ENCODE peak calls at places on chromosomes 7 and 10, in five cellular contexts. One of them, this sample, is unnamed.

GRCh38 chr7:156969972-156970420 is 20.5 kb downstream of the NOM1 start:
- DNase-seq in memory B cell: no peak
- DNase-seq in SK-MEL-5: peak
- DNase-seq in adrenal gland: no peak
- DNase-seq in kidney epithelial cell: no peak
- DNase-seq in this sample: no peak

GRCh38 chr10:71241114-71241898 is 28.9 kb downstream of the UNC5B start:
- DNase-seq in memory B cell: no peak
- DNase-seq in SK-MEL-5: no peak
- DNase-seq in adrenal gland: no peak
- DNase-seq in kidney epithelial cell: no peak
- DNase-seq in this sample: no peak

GRCh38 chr7:16392990-16393523 is 28.3 kb downstream of the CRPPA start:
- DNase-seq in memory B cell: no peak
- DNase-seq in SK-MEL-5: no peak
- DNase-seq in adrenal gland: no peak
- DNase-seq in kidney epithelial cell: no peak
- DNase-seq in this sample: no peak

GRCh38 chr10:71270301-71270777 is 48.7 kb upstream of the SLC29A3 start:
- DNase-seq in memory B cell: no peak
- DNase-seq in SK-MEL-5: peak
- DNase-seq in adrenal gland: peak
- DNase-seq in kidney epithelial cell: no peak
- DNase-seq in this sample: peak

GRCh38 chr7:47543056-47543455 is 38.9 kb downstream of the TNS3 start:
- DNase-seq in memory B cell: no peak
- DNase-seq in SK-MEL-5: no peak
- DNase-seq in adrenal gland: no peak
- DNase-seq in kidney epithelial cell: no peak
- DNase-seq in this sample: no peak

GRCh38 chr10:69397972-69398371 is 18.7 kb downstream of the TACR2 start:
- DNase-seq in memory B cell: no peak
- DNase-seq in SK-MEL-5: no peak
- DNase-seq in adrenal gland: no peak
- DNase-seq in kidney epithelial cell: no peak
- DNase-seq in this sample: no peak

GRCh38 chr7:29017666-29018065 is 59.5 kb upstream of the TRIL start:
- DNase-seq in memory B cell: no peak
- DNase-seq in SK-MEL-5: no peak
- DNase-seq in adrenal gland: no peak
- DNase-seq in kidney epithelial cell: no peak
- DNase-seq in this sample: no peak

GRCh38 chr10:91389636-91390512 is 20.3 kb upstream of the HECTD2 start:
- DNase-seq in memory B cell: peak
- DNase-seq in SK-MEL-5: peak
- DNase-seq in adrenal gland: no peak
- DNase-seq in kidney epithelial cell: no peak
- DNase-seq in this sample: no peak

GRCh38 chr10:86262671-86263165 is 103.9 kb downstream of the GRID1 start:
- DNase-seq in memory B cell: no peak
- DNase-seq in SK-MEL-5: no peak
- DNase-seq in adrenal gland: no peak
- DNase-seq in kidney epithelial cell: no peak
- DNase-seq in this sample: no peak

GRCh38 chr7:66894463-66895080 is 26.5 kb upstream of the TMEM248 start:
- DNase-seq in memory B cell: no peak
- DNase-seq in SK-MEL-5: peak
- DNase-seq in adrenal gland: peak
- DNase-seq in kidney epithelial cell: no peak
- DNase-seq in this sample: no peak

GRCh38 chr7:69722836-69723235 is 124.6 kb downstream of the AUTS2 start:
- DNase-seq in memory B cell: no peak
- DNase-seq in SK-MEL-5: no peak
- DNase-seq in adrenal gland: peak
- DNase-seq in kidney epithelial cell: no peak
- DNase-seq in this sample: no peak

GRCh38 chr7:46396501-46396900 is 475.4 kb upstream of the IGFBP3 start:
- DNase-seq in memory B cell: no peak
- DNase-seq in SK-MEL-5: no peak
- DNase-seq in adrenal gland: no peak
- DNase-seq in kidney epithelial cell: no peak
- DNase-seq in this sample: no peak

GRCh38 chr10:120776442-120776841 is 74.7 kb upstream of the WDR11 start:
- DNase-seq in memory B cell: no peak
- DNase-seq in SK-MEL-5: no peak
- DNase-seq in adrenal gland: no peak
- DNase-seq in kidney epithelial cell: no peak
- DNase-seq in this sample: no peak

GRCh38 chr10:74021248-74022055 is 23.5 kb downstream of the VCL start:
- DNase-seq in memory B cell: no peak
- DNase-seq in SK-MEL-5: no peak
- DNase-seq in adrenal gland: no peak
- DNase-seq in kidney epithelial cell: no peak
- DNase-seq in this sample: no peak

GRCh38 chr7:514651-515598 is 4.7 kb downstream of the PDGFA start:
- DNase-seq in memory B cell: no peak
- DNase-seq in SK-MEL-5: peak
- DNase-seq in adrenal gland: no peak
- DNase-seq in kidney epithelial cell: no peak
- DNase-seq in this sample: no peak

GRCh38 chr10:103693070-103693811 is 162.1 kb downstream of the SH3PXD2A start:
- DNase-seq in memory B cell: peak
- DNase-seq in SK-MEL-5: no peak
- DNase-seq in adrenal gland: no peak
- DNase-seq in kidney epithelial cell: no peak
- DNase-seq in this sample: no peak

GRCh38 chr10:23345861-23346260 is 1.3 kb upstream of the C10orf67 start:
- DNase-seq in memory B cell: no peak
- DNase-seq in SK-MEL-5: peak
- DNase-seq in adrenal gland: no peak
- DNase-seq in kidney epithelial cell: no peak
- DNase-seq in this sample: peak

GRCh38 chr7:73451780-73452398 is 18.3 kb downstream of the FZD9 start:
- DNase-seq in memory B cell: peak
- DNase-seq in SK-MEL-5: peak
- DNase-seq in adrenal gland: no peak
- DNase-seq in kidney epithelial cell: no peak
- DNase-seq in this sample: peak

GRCh38 chr10:77361846-77362245 is 275.8 kb downstream of the KCNMA1 start:
- DNase-seq in memory B cell: no peak
- DNase-seq in SK-MEL-5: no peak
- DNase-seq in adrenal gland: no peak
- DNase-seq in kidney epithelial cell: no peak
- DNase-seq in this sample: no peak

GRCh38 chr7:117047496-117047895 is 94.2 kb downstream of the ST7 start:
- DNase-seq in memory B cell: no peak
- DNase-seq in SK-MEL-5: no peak
- DNase-seq in adrenal gland: no peak
- DNase-seq in kidney epithelial cell: no peak
- DNase-seq in this sample: no peak

GRCh38 chr10:111117528-111118277 is 40.9 kb downstream of the ADRA2A start:
- DNase-seq in memory B cell: no peak
- DNase-seq in SK-MEL-5: no peak
- DNase-seq in adrenal gland: no peak
- DNase-seq in kidney epithelial cell: no peak
- DNase-seq in this sample: no peak

GRCh38 chr10:60883187-60883586 is 60.8 kb downstream of the RHOBTB1 start:
- DNase-seq in memory B cell: no peak
- DNase-seq in SK-MEL-5: peak
- DNase-seq in adrenal gland: no peak
- DNase-seq in kidney epithelial cell: no peak
- DNase-seq in this sample: peak

GRCh38 chr7:1046722-1047679 is 2.7 kb downstream of the GPR146 start:
- DNase-seq in memory B cell: no peak
- DNase-seq in SK-MEL-5: no peak
- DNase-seq in adrenal gland: no peak
- DNase-seq in kidney epithelial cell: no peak
- DNase-seq in this sample: no peak

GRCh38 chr10:30591249-30591670 is 38.3 kb downstream of the LYZL2 start:
- DNase-seq in memory B cell: peak
- DNase-seq in SK-MEL-5: peak
- DNase-seq in adrenal gland: peak
- DNase-seq in kidney epithelial cell: no peak
- DNase-seq in this sample: peak

GRCh38 chr10:18229839-18230238 is 89.6 kb downstream of the CACNB2 start:
- DNase-seq in memory B cell: no peak
- DNase-seq in SK-MEL-5: no peak
- DNase-seq in adrenal gland: no peak
- DNase-seq in kidney epithelial cell: no peak
- DNase-seq in this sample: no peak

GRCh38 chr7:48250441-48250951 is 79.2 kb downstream of the ABCA13 start:
- DNase-seq in memory B cell: no peak
- DNase-seq in SK-MEL-5: peak
- DNase-seq in adrenal gland: peak
- DNase-seq in kidney epithelial cell: no peak
- DNase-seq in this sample: peak

GRCh38 chr10:126063353-126063791 is 167.0 kb downstream of the FANK1 start:
- DNase-seq in memory B cell: no peak
- DNase-seq in SK-MEL-5: no peak
- DNase-seq in adrenal gland: no peak
- DNase-seq in kidney epithelial cell: peak
- DNase-seq in this sample: no peak